ENCODE peak calls at places on chromosomes 12 and 14, in eight cellular contexts. P is Peyer's patch, S is GM04504, U is fibroblast of mammary gland, V is astrocyte of the spinal cord, N is stromal cell of bone marrow, F is foreskin fibroblast, I is GM10248. O is an unnamed sample.

GRCh38 chr14:98909251-98909944 is 362.6 kb downstream of the BCL11B start:
- DNase-seq in P (peak), S (no peak), U (peak), V (peak), N (peak), F (no peak), I (no peak), O (peak)

GRCh38 chr12:94623161-94623920 is 27.0 kb downstream of the TMCC3 start:
- DNase-seq in P (no peak), S (no peak), U (no peak), V (no peak), N (no peak), F (no peak), I (no peak), O (no peak)

GRCh38 chr12:131368073-131369071 is 342.5 kb upstream of the SFSWAP start:
- DNase-seq in P (peak), S (no peak), U (no peak), V (no peak), N (no peak), F (no peak), I (no peak), O (no peak)

GRCh38 chr12:6827982-6828670 is at the start of gene P3H3:
- DNase-seq in P (peak), S (no peak), U (peak), V (peak), N (peak), F (peak), I (no peak), O (no peak)

GRCh38 chr12:102634216-102634615 is 153.9 kb upstream of the IGF1 start:
- DNase-seq in P (no peak), S (peak), U (peak), V (no peak), N (peak), F (peak), I (no peak), O (no peak)

GRCh38 chr14:101215936-101216335 is 312.4 kb upstream of the RTL1 start:
- DNase-seq in P (peak), S (no peak), U (no peak), V (no peak), N (no peak), F (no peak), I (no peak), O (no peak)

GRCh38 chr12:27279836-27280235 is 35.8 kb downstream of the STK38L start:
- DNase-seq in P (no peak), S (no peak), U (no peak), V (no peak), N (no peak), F (no peak), I (no peak), O (no peak)

GRCh38 chr12:47023311-47023710 is 56.1 kb upstream of the PCED1B start:
- DNase-seq in P (no peak), S (no peak), U (no peak), V (no peak), N (no peak), F (no peak), I (no peak), O (no peak)

GRCh38 chr12:121628536-121628935 is 2.2 kb downstream of the ORAI1 start:
- DNase-seq in P (no peak), S (no peak), U (no peak), V (no peak), N (no peak), F (no peak), I (no peak), O (no peak)

GRCh38 chr12:132677492-132677891 is 9.7 kb downstream of the POLE start:
- DNase-seq in P (peak), S (no peak), U (no peak), V (no peak), N (no peak), F (no peak), I (no peak), O (no peak)